ENCODE peak calls at places on chromosomes 2 and 18, in six cellular contexts. T is cardiac muscle cell, M is HepG2, G is PC-3, V is natural killer cell, N is cardiac fibroblast. A is an unnamed sample.
A peak's percentile ranks its signal among the peaks of the same experiment; 100 is the strongest.

GRCh38 chr18:73462092-73462491 is 594.3 kb upstream of the NETO1 start:
- DNase-seq in T (no peak), M (no peak), G (peak; percentile 23), V (no peak), N (peak; percentile 86), A (no peak)

GRCh38 chr2:218810251-218810650 is 21.4 kb downstream of the PRKAG3 start:
- DNase-seq in T (no peak), M (no peak), G (no peak), V (no peak), N (no peak), A (no peak)

GRCh38 chr2:42834161-42834560 is 41.8 kb upstream of the HAAO start:
- DNase-seq in T (no peak), M (no peak), G (no peak), V (no peak), N (no peak), A (no peak)

GRCh38 chr2:29202819-29203495 is 87.7 kb downstream of the CLIP4 start:
- DNase-seq in T (no peak), M (no peak), G (no peak), V (no peak), N (no peak), A (no peak)

GRCh38 chr2:27703638-27704341 is 40.1 kb downstream of the SLC4A1AP start:
- DNase-seq in T (peak; percentile 88), M (peak; percentile 80), G (peak; percentile 94), V (peak; percentile 73), N (peak; percentile 95), A (peak; percentile 79)

GRCh38 chr2:216636570-216637450 is 3.6 kb downstream of the IGFBP2 start:
- DNase-seq in T (peak; percentile 42), M (peak; percentile 78), G (peak; percentile 88), V (no peak), N (peak; percentile 22), A (peak; percentile 71)

GRCh38 chr2:68043719-68044498 is 18.9 kb downstream of the C1D start:
- DNase-seq in T (no peak), M (no peak), G (peak; percentile 93), V (no peak), N (peak; percentile 85), A (no peak)

GRCh38 chr2:226078656-226079055 is 679.1 kb downstream of the NYAP2 start:
- DNase-seq in T (no peak), M (no peak), G (peak; percentile 25), V (no peak), N (peak; percentile 30), A (no peak)

GRCh38 chr2:85341269-85342029 is 12.9 kb downstream of the RETSAT start:
- DNase-seq in T (no peak), M (no peak), G (no peak), V (no peak), N (no peak), A (no peak)

GRCh38 chr2:19504400-19505198 is 146.2 kb upstream of the OSR1 start:
- DNase-seq in T (no peak), M (peak; percentile 96), G (peak; percentile 20), V (no peak), N (no peak), A (no peak)

GRCh38 chr2:23513245-23513880 is 128.4 kb downstream of the KLHL29 start:
- DNase-seq in T (no peak), M (no peak), G (no peak), V (no peak), N (no peak), A (no peak)

GRCh38 chr18:50104421-50104820 is 90.5 kb downstream of the MYO5B start:
- DNase-seq in T (no peak), M (no peak), G (peak; percentile 64), V (no peak), N (no peak), A (no peak)

GRCh38 chr18:75538727-75539126 is 111.2 kb upstream of the SMIM21 start:
- DNase-seq in T (no peak), M (no peak), G (no peak), V (no peak), N (peak; percentile 56), A (no peak)

GRCh38 chr2:134777593-134777992 is 58.8 kb upstream of the TMEM163 start:
- DNase-seq in T (no peak), M (no peak), G (no peak), V (no peak), N (no peak), A (no peak)

GRCh38 chr18:40437517-40437916 is 1517.5 kb upstream of the PIK3C3 start:
- DNase-seq in T (peak; percentile 89), M (no peak), G (no peak), V (no peak), N (no peak), A (no peak)

DNA sequence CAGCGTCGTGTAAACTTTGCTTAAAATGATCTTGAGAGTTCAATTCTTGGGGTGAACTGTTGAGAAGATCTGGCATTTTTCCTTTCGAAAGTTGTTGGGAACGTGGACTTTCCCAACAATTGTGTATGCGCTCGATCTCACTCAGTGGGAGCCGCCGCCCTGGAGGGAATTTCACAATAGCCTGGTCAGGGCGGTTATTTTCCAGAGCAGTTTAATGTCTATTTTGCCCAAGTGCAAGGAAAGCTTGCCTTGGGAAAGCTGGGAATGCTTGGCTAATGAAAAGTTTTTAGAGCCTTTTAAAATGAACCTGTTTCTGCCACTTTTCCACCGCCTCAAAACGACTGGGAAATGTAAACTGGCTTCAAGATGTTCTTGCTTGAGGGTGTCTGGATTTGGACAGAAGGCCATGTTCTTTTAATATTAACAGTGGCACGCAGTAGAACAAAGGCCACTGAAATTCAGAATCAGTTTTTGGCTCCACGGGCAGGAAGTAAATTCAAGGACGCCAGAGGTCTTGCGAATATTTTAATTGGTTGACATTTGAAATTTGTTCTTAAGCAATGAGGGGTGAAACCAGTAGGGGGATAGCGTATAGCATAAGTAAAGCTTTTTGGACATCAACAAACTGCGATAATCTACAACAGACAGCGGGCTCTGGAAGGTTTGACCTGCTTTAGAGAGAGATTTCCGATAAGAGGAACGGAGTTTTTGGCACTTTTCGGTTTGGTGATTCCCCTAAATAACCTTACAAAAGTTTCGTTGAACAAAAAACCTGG is 1.2 kb downstream of the CFLAR start:
- DNase-seq in T (no peak), M (peak; percentile 84), G (peak; percentile 89), V (no peak), N (peak; percentile 92), A (no peak)
- TF ChIP-seq CTCF in T (peak; percentile 40), M (no peak), G (peak; percentile 46), V (peak; percentile 21), N (peak; percentile 50), A (peak; percentile 36)

GRCh38 chr2:26314243-26314642 is 31.7 kb upstream of the SELENOI start:
- DNase-seq in T (no peak), M (peak; percentile 26), G (no peak), V (no peak), N (no peak), A (no peak)

GRCh38 chr2:26316845-26317244 is 29.1 kb upstream of the SELENOI start:
- DNase-seq in T (no peak), M (no peak), G (no peak), V (no peak), N (no peak), A (no peak)

GRCh38 chr2:26313446-26313845 is 32.5 kb upstream of the SELENOI start:
- DNase-seq in T (no peak), M (no peak), G (no peak), V (no peak), N (no peak), A (no peak)

GRCh38 chr2:26317377-26318105 is 28.4 kb upstream of the SELENOI start:
- DNase-seq in T (no peak), M (no peak), G (no peak), V (no peak), N (no peak), A (no peak)

DNA sequence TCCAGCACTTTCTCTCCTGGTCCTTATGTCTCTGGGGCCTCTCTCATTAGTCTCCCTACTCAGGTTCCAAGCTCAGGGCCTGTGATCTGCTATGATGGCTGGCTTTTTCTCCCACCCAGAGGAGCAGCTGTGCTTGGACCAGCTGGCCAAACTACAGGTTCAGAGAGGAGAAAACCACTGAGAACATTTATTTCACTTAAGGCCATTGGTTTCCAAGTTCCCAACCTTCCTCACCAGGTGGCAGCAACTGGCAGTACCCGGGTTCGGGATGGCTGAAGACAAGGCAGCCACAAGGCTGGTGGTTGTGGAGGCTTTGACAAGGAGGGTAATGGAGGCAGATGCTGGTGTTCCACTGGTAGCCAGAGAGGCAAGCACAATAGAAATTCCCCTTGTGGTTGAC is 29.9 kb upstream of the SELENOI start:
- DNase-seq in T (no peak), M (peak; percentile 35), G (peak; percentile 46), V (no peak), N (no peak), A (no peak)
- TF ChIP-seq CTCF in T (peak; percentile 7), M (peak; percentile 66), G (peak; percentile 52), V (no peak), N (peak; percentile 23), A (no peak)

GRCh38 chr2:199488772-199489400 is 31.1 kb upstream of the SATB2 start:
- DNase-seq in T (peak; percentile 73), M (peak; percentile 54), G (peak; percentile 78), V (no peak), N (peak; percentile 73), A (no peak)

GRCh38 chr2:199480966-199481365 is 23.2 kb upstream of the SATB2 start:
- DNase-seq in T (no peak), M (no peak), G (no peak), V (no peak), N (no peak), A (no peak)

GRCh38 chr2:199485732-199486335 is 28.1 kb upstream of the SATB2 start:
- DNase-seq in T (peak; percentile 81), M (peak; percentile 64), G (peak; percentile 81), V (no peak), N (peak; percentile 70), A (no peak)

GRCh38 chr2:199490049-199490448 is 32.3 kb upstream of the SATB2 start:
- DNase-seq in T (no peak), M (no peak), G (peak; percentile 21), V (no peak), N (no peak), A (no peak)

DNA sequence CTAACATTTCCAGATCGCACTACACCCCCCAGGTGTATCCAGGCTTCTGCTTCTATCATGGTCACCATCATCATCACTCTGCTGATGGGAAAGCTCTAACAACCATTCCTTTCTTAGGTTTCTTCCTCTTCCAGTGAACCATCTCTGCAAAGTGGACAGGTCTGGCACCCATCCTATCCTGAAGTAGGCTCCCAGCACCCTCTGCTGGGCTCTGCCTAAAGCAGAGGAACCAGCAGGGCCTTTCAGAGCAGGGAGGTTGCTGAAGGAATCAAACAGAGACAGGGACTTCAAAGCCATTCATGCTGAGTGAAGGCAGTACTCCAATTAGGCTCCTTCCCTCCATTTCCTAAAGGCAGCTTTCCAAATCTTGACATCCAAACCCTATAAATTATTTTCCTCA is 27.2 kb upstream of the SATB2 start:
- DNase-seq in T (no peak), M (no peak), G (peak; percentile 41), V (no peak), N (peak; percentile 31), A (no peak)
- TF ChIP-seq CTCF in T (no peak), M (peak; percentile 51), G (peak; percentile 54), V (no peak), N (peak; percentile 33), A (no peak)

DNA sequence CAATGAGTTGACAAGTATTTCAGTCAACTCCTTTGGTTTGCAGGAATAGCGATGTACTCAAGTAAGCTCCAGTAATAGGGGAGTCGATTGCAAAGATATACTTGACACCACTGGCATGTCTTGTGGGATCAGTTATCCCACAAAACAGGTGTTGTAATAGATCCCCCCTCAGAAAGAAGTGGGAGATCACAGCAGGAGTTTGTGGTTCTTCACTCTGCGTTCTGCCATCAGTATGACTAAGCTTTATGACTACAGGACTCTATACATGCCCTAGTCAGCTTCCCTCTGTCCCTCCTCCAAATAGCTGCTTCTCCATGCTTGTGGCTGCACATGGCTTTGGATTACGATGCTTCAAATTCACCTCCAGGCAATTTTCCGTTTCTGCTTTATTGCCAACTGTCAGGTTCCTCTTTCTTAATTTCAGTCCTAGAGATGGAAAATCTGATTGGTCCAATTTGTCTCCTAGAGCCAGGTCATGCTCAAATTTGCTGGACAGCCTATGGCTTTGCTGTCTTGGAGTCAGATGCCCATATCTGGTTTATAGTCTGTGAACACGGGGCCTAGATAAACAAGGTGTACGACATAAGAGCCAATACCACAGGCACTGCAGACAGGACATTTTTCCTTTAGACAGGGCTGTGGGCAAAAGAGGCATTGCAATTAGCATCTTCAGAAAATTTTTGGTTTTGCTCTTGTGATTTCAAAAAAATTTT is 221.7 kb downstream of the PAX3 start:
- DNase-seq in T (no peak), M (no peak), G (no peak), V (no peak), N (no peak), A (no peak)
- TF ChIP-seq CTCF in T (no peak), M (no peak), G (no peak), V (no peak), N (no peak), A (no peak)

A was measured in CD14-positive monocyte.